ENCODE peak calls at places on chromosomes 3 and 15, in seven cellular contexts. Y, F, P, J, W, Z and B are unnamed samples.

GRCh38 chr3:117407317-117407716 is 697.7 kb downstream of the TUSC7 start:
- DNase-seq in Y (no peak), W (no peak), F (no peak), J (no peak), P (no peak), Z (peak; percentile 35), B (no peak)

GRCh38 chr15:40252438-40253178 is 13.7 kb downstream of the PAK6 start:
- DNase-seq in J (no peak), W (peak; percentile 40), Z (peak; percentile 29), F (peak; percentile 70), P (no peak), Y (no peak), B (peak; percentile 41)

GRCh38 chr15:73388256-73388781 is 19.6 kb upstream of the HCN4 start:
- DNase-seq in W (no peak), P (no peak), J (no peak), Z (no peak), Y (peak; percentile 29), F (peak; percentile 56), B (no peak)

GRCh38 chr3:27511724-27512422 is 27.7 kb upstream of the SLC4A7 start:
- DNase-seq in W (no peak), J (no peak), F (no peak), P (no peak), Z (no peak), Y (no peak), B (no peak)

GRCh38 chr3:133930341-133930933 is 34.8 kb upstream of the RAB6B start:
- DNase-seq in W (no peak), F (no peak), P (no peak), J (no peak), Y (no peak), Z (peak; percentile 46), B (no peak)

GRCh38 chr3:117399311-117400068 is 689.9 kb downstream of the TUSC7 start:
- DNase-seq in Y (no peak), F (peak; percentile 48), Z (no peak), W (no peak), J (no peak), P (no peak), B (no peak)

GRCh38 chr15:71758716-71759115 is 51.6 kb upstream of the NR2E3 start:
- DNase-seq in Y (no peak), Z (no peak), J (no peak), P (no peak), F (no peak), W (no peak), B (no peak)

GRCh38 chr3:188067932-188068331 is 86.0 kb upstream of the LPP start:
- DNase-seq in W (no peak), Z (no peak), P (no peak), F (no peak), Y (no peak), J (no peak), B (no peak)

GRCh38 chr15:39539973-39540558 is 40.8 kb upstream of the THBS1 start:
- DNase-seq in Z (no peak), Y (no peak), F (no peak), P (no peak), J (no peak), W (no peak), B (no peak)

GRCh38 chr3:47578691-47579632 is at the start of gene CSPG5:
- DNase-seq in Z (peak; percentile 4), F (peak; percentile 57), P (peak; percentile 51), J (no peak), Y (no peak), W (peak; percentile 28), B (peak; percentile 69)

GRCh38 chr3:195405646-195406045 is 37.2 kb downstream of the ACAP2 start:
- DNase-seq in Y (no peak), P (no peak), W (no peak), Z (no peak), J (no peak), F (no peak), B (no peak)

GRCh38 chr3:29497282-29497681 is 216.4 kb downstream of the RBMS3 start:
- DNase-seq in W (no peak), P (no peak), J (no peak), F (no peak), Z (no peak), Y (no peak), B (no peak)

GRCh38 chr3:98563661-98564281 is 29.6 kb downstream of the CPOX start:
- DNase-seq in P (no peak), F (no peak), W (no peak), Y (no peak), J (no peak), Z (peak; percentile 70), B (no peak)

GRCh38 chr15:84748274-84749110 is at the start of gene ZNF592:
- DNase-seq in Y (peak; percentile 93), F (peak; percentile 69), J (peak; percentile 86), P (peak; percentile 90), W (peak; percentile 89), Z (peak; percentile 80), B (peak; percentile 96)

GRCh38 chr3:188211476-188211875 is 57.5 kb downstream of the LPP start:
- DNase-seq in Z (no peak), J (no peak), P (no peak), F (no peak), W (no peak), Y (peak; percentile 80), B (no peak)

GRCh38 chr15:69280783-69281182 is 17.9 kb upstream of the PAQR5 start:
- DNase-seq in P (no peak), W (no peak), F (no peak), J (no peak), Y (no peak), Z (no peak), B (no peak)

GRCh38 chr15:60383008-60383694 is 14.6 kb downstream of the ANXA2 start:
- DNase-seq in Z (no peak), J (no peak), W (no peak), Y (no peak), P (no peak), F (no peak), B (no peak)

GRCh38 chr3:124793054-124793740 is 62.9 kb downstream of the UMPS start:
- DNase-seq in W (no peak), J (no peak), P (no peak), F (no peak), Y (no peak), Z (no peak), B (no peak)

GRCh38 chr3:159237221-159237620 is 435.4 kb downstream of the MFSD1 start:
- DNase-seq in P (no peak), W (no peak), Y (no peak), J (no peak), F (no peak), Z (no peak), B (no peak)

GRCh38 chr3:99131876-99132275 is 230.4 kb upstream of the DCBLD2 start:
- DNase-seq in J (no peak), P (no peak), Y (no peak), Z (no peak), W (no peak), F (no peak), B (no peak)

GRCh38 chr15:34754674-34755418 is at the start of gene GJD2:
- DNase-seq in Y (no peak), W (no peak), F (peak; percentile 54), Z (no peak), J (no peak), P (no peak), B (peak; percentile 46)

GRCh38 chr15:55630921-55631320 is 42.8 kb upstream of the PYGO1 start:
- DNase-seq in F (no peak), W (no peak), P (no peak), Y (no peak), J (no peak), Z (no peak), B (no peak)

GRCh38 chr3:42264399-42265058 is 1.5 kb downstream of the CCK start:
- DNase-seq in Z (no peak), F (peak; percentile 81), P (no peak), Y (no peak), W (peak; percentile 16), J (no peak), B (peak; percentile 48)

GRCh38 chr3:115040673-115041286 is 106.3 kb downstream of the ZBTB20 start:
- DNase-seq in W (no peak), Z (peak; percentile 36), P (no peak), J (peak; percentile 6), Y (no peak), F (no peak), B (no peak)

GRCh38 chr15:34993413-34993812 is 5.3 kb upstream of the ZNF770 start:
- DNase-seq in F (no peak), Z (no peak), P (no peak), Y (no peak), J (no peak), W (no peak), B (no peak)

GRCh38 chr3:74000715-74001114 is 376.0 kb upstream of the PDZRN3 start:
- DNase-seq in W (no peak), P (no peak), Y (no peak), J (no peak), Z (no peak), F (no peak), B (no peak)

GRCh38 chr3:140842984-140843649 is 98.5 kb upstream of the SLC25A36 start:
- DNase-seq in Y (no peak), J (no peak), F (no peak), Z (peak; percentile 66), P (no peak), W (no peak), B (peak; percentile 9)
- H3K27me3 ChIP-seq in Y (no peaks in the 10 kb centered on the region), J (peaks cover 7% of the 10 kb centered on the region), F (no peaks in the 10 kb centered on the region), Z (no peaks in the 10 kb centered on the region), P (no peaks in the 10 kb centered on the region), W (peaks cover 49% of the 10 kb centered on the region), B (no peaks in the 10 kb centered on the region)

DNA sequence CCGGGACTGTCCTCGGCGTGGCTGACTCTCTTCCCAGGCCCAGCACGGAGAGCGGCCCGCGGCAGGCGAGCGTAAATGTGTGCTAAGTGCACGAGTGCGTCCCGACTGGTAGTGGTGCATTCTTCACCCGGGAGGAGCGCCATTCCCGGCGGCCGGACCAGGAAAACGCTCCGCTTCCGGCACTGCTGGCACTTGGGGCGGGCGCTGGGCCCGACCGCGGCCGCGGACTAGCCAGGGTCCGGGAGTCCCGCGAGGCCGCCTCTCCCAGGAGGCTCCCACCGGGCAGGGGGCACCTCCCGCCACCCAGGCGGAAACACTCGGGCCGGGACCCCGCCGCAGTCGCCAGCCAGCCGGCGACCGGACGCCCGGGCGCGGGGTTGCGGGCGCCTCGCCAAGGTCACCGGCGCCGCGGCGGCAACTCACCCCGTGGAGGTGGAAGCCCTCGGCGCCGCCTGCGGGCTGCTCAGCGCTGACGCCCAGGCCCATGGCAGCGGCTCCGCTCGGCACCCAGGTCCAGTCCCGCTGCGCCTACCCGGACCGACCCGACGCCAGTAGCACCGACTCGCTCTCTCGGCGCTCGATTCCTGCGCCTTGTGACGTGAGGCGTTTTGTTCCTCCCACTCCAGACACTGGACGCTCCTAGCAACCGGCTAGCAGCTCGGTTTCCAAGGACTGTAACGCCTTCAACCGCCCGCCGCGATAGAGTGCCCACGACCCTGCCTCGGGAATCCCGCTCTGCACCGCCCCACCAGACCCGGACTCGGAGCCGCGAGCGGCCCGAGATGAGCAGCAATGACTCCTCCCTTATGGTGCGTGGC is at the start of the genes GORASP1 and TTC21A:
- DNase-seq in P (peak; percentile 78), Z (peak; percentile 78), W (peak; percentile 90), F (peak; percentile 85), Y (peak; percentile 94), J (peak; percentile 92), B (peak; percentile 91)
- H3K4me1 ChIP-seq in P (peaks cover 29% of the 10 kb centered on the region), Z (peaks cover 29% of the 10 kb centered on the region), W (peaks cover 61% of the 10 kb centered on the region), F (no peaks in the 10 kb centered on the region), Y (peaks cover 49% of the 10 kb centered on the region), J (peaks cover 38% of the 10 kb centered on the region), B (peaks cover 22% of the 10 kb centered on the region)

GRCh38 chr15:96316953-96317629 is 13.4 kb upstream of the NR2F2 start:
- DNase-seq in J (no peak), W (no peak), Y (peak; percentile 82), F (no peak), P (no peak), Z (no peak), B (no peak)
- H3K27me3 ChIP-seq in J (peaks cover 54% of the 10 kb centered on the region), W (peaks cover 74% of the 10 kb centered on the region), Y (no peaks in the 10 kb centered on the region), F (peaks cover 23% of the 10 kb centered on the region), P (peaks cover 17% of the 10 kb centered on the region), Z (no peaks in the 10 kb centered on the region), B (no peaks in the 10 kb centered on the region)

GRCh38 chr3:31952205-31952604 is 28.9 kb downstream of the OSBPL10 start:
- DNase-seq in J (no peak), Z (peak; percentile 74), F (no peak), W (no peak), P (no peak), Y (no peak), B (no peak)
- H3K4me1 ChIP-seq in J (no peaks in the 10 kb centered on the region), Z (peaks cover 44% of the 10 kb centered on the region), F (peaks cover 11% of the 10 kb centered on the region), W (peaks cover 11% of the 10 kb centered on the region), P (no peaks in the 10 kb centered on the region), Y (peaks cover under 1% of the 10 kb centered on the region), B (peaks cover 3% of the 10 kb centered on the region)